ENCODE peak calls at places on chromosomes 4 and X, in six cellular contexts. S is Calu3, Y is AG09319, Q is choroid plexus epithelial cell, F is bronchial epithelial cell, A is upper lobe of right lung. K is an unnamed sample.
A peak's percentile ranks its signal among the peaks of the same experiment; 100 is the strongest.

GRCh38 chrX:97828454-97828853 is 944.7 kb downstream of the RPA4 start:
- DNase-seq in Q (no peak), Y (no peak), F (no peak), A (no peak), S (no peak), K (no peak)

GRCh38 chrX:28273751-28274150 is 292.5 kb upstream of the DCAF8L1 start:
- DNase-seq in S (no peak), F (no peak), Q (peak; percentile 2), Y (no peak), A (no peak), K (no peak)

GRCh38 chrX:41561045-41561444 is 113.9 kb downstream of the NYX start:
- DNase-seq in A (no peak), S (no peak), Y (no peak), F (peak; percentile 75), Q (peak; percentile 94), K (peak; percentile 2)

GRCh38 chrX:79117078-79117477 is 27.4 kb upstream of the GPR174 start:
- DNase-seq in Y (no peak), A (no peak), F (no peak), S (no peak), Q (no peak), K (no peak)

GRCh38 chr4:147586637-147587036 is 30.6 kb upstream of the TMEM184C start:
- DNase-seq in S (no peak), Q (no peak), Y (no peak), A (no peak), F (no peak), K (no peak)

GRCh38 chr4:183966371-183966770 is 61.3 kb downstream of the STOX2 start:
- DNase-seq in Q (no peak), A (no peak), S (no peak), Y (no peak), F (no peak), K (no peak)

GRCh38 chrX:51641421-51642021 is 22.8 kb upstream of the CENPVL3 start:
- DNase-seq in Q (peak; percentile 76), A (no peak), F (peak; percentile 34), Y (peak; percentile 4), S (peak; percentile 41), K (peak; percentile 26)

GRCh38 chr4:55214172-55214571 is 88.8 kb upstream of the KDR start:
- DNase-seq in Q (no peak), Y (no peak), F (peak; percentile 42), S (no peak), A (no peak), K (peak; percentile 59)

GRCh38 chr4:80362578-80363181 is 27.1 kb downstream of the CFAP299 start:
- DNase-seq in S (peak; percentile 59), A (peak; percentile 65), Y (no peak), F (peak; percentile 35), Q (peak; percentile 64), K (peak; percentile 64)

GRCh38 chrX:11103006-11103405 is 8.1 kb upstream of the HCCS start:
- DNase-seq in S (no peak), A (no peak), Q (no peak), F (no peak), Y (no peak), K (no peak)

GRCh38 chrX:131821945-131822622 is 201.0 kb upstream of the STK26 start:
- DNase-seq in F (no peak), S (no peak), Q (no peak), A (no peak), Y (peak; percentile 75), K (no peak)

GRCh38 chrX:69323786-69324720 is 158.8 kb upstream of the PJA1 start:
- DNase-seq in A (no peak), Y (no peak), F (no peak), S (no peak), Q (no peak), K (no peak)

GRCh38 chr4:1278336-1278670 is 11.4 kb upstream of the MAEA start:
- DNase-seq in Q (no peak), A (no peak), F (peak; percentile 50), S (no peak), Y (no peak), K (no peak)

GRCh38 chrX:1614927-1615326 is at the start of gene ASMT:
- DNase-seq in Y (no peak), F (no peak), S (no peak), A (no peak), Q (no peak), K (no peak)

GRCh38 chr4:86359944-86360478 is at the start of gene MAPK10:
- DNase-seq in F (peak; percentile 32), Y (peak; percentile 45), S (no peak), Q (peak; percentile 96), A (peak; percentile 63), K (peak; percentile 63)

GRCh38 chr4:16289872-16290554 is 63.7 kb upstream of the TAPT1 start:
- DNase-seq in Q (peak; percentile 62), Y (no peak), F (peak; percentile 38), S (no peak), A (no peak), K (peak; percentile 14)

GRCh38 chrX:39808471-39808917 is 289.3 kb downstream of the BCOR start:
- DNase-seq in Q (peak; percentile 84), S (no peak), Y (no peak), A (no peak), F (no peak), K (no peak)

GRCh38 chr4:159787901-159788300 is 685.0 kb downstream of the RAPGEF2 start:
- DNase-seq in Y (no peak), S (peak; percentile 23), A (no peak), Q (no peak), F (no peak), K (no peak)

GRCh38 chr4:121900132-121900983 is 30.1 kb upstream of the BBS7 start:
- DNase-seq in A (no peak), F (peak; percentile 55), Y (peak; percentile 25), Q (peak; percentile 77), S (peak; percentile 39), K (peak; percentile 59)

GRCh38 chrX:30278365-30278764 is 30.8 kb downstream of the NR0B1 start:
- DNase-seq in S (no peak), F (peak; percentile 47), Y (no peak), Q (peak; percentile 52), A (no peak), K (no peak)

GRCh38 chr4:31084806-31085416 is 364.7 kb downstream of the PCDH7 start:
- DNase-seq in Q (no peak), A (no peak), F (peak; percentile 42), Y (no peak), S (peak; percentile 0), K (no peak)

GRCh38 chr4:84389406-84389805 is 109.7 kb downstream of the NKX6-1 start:
- DNase-seq in F (no peak), Y (no peak), A (no peak), S (no peak), Q (no peak), K (no peak)

GRCh38 chr4:82648356-82648755 is 86.6 kb upstream of the TMEM150C start:
- DNase-seq in Q (peak; percentile 13), Y (no peak), S (no peak), A (no peak), F (peak; percentile 32), K (no peak)

GRCh38 chr4:3337357-3337732 is 44.5 kb downstream of the RGS12 start:
- DNase-seq in Q (no peak), F (no peak), Y (no peak), S (no peak), A (no peak), K (no peak)

GRCh38 chr4:139509727-139510410 is 46.1 kb downstream of the SETD7 start:
- DNase-seq in Y (no peak), S (peak; percentile 3), A (no peak), Q (peak; percentile 54), F (peak; percentile 20), K (peak; percentile 25)
- TF ChIP-seq CTCF in Y (peak; percentile 20), S (no peak), A (peak; percentile 30), Q (peak; percentile 73), F (peak; percentile 50), K (no peak)

DNA sequence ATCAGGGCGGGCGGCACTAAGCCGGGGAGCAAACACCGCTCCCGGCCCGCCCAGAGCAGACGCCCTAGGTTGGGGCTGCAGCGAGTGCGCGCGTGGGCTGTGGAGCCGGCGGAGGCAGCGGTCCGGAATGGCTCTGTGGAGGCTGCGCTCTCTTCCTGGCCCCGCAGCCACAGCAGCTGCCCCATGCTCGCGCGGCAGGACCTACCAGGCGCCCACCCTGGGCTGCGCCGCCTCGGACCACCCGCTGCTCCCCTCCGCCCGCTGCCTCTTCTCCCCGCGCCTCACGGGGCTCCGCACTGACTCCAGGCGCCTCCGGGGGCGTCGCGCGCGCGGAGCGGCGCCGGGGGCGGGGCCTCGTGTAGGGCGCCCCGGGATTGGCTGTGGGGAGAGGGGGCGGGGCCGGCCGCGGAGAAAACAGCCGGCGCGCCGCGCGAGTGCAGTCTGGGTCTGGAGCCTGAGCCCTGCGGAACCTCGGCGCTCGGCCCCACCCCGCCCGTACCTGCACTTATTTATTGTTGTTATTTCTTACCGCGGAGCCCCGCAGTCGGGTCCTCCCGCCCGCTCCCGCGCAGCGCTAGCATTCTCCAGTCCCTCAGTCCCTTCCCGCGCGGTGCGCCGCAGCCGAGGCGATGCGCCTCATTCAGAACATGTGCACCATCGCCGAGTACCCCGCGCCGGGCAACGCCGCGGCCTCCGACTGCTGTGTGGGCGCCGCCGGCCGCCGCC is at the start of gene RASL11B:
- DNase-seq in Q (peak; percentile 71), F (peak; percentile 38), Y (peak; percentile 25), A (peak; percentile 89), S (peak; percentile 81), K (peak; percentile 84)
- TF ChIP-seq CTCF in Q (no peak), F (no peak), Y (no peak), A (peak; percentile 44), S (no peak), K (no peak)

DNA sequence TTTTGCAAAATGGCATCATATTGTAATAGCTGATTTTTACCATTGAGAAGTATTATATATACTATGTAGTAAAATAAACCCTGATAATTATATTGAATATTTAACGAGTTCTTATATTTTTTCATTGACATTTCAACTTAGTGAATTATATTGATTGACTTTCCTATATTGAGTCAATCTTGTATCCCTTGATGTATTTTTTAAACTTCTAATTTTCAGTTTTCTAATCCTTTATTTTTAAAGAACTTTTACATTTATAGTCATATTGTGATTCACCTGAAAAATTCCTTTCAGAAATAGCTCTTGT is 54.4 kb downstream of the CXCL1 start:
- DNase-seq in F (no peak), A (no peak), Q (no peak), S (no peak), Y (no peak), K (no peak)
- TF ChIP-seq CTCF in F (no peak), A (no peak), Q (no peak), S (no peak), Y (no peak), K (no peak)

GRCh38 chrX:8304668-8305067 is 133.6 kb upstream of the VCX2 start:
- DNase-seq in F (peak; percentile 19), Q (peak; percentile 1), S (no peak), A (no peak), Y (no peak), K (no peak)

GRCh38 chrX:8305336-8305735 is 134.3 kb upstream of the VCX2 start:
- DNase-seq in A (no peak), Y (no peak), S (no peak), F (no peak), Q (no peak), K (no peak)

DNA sequence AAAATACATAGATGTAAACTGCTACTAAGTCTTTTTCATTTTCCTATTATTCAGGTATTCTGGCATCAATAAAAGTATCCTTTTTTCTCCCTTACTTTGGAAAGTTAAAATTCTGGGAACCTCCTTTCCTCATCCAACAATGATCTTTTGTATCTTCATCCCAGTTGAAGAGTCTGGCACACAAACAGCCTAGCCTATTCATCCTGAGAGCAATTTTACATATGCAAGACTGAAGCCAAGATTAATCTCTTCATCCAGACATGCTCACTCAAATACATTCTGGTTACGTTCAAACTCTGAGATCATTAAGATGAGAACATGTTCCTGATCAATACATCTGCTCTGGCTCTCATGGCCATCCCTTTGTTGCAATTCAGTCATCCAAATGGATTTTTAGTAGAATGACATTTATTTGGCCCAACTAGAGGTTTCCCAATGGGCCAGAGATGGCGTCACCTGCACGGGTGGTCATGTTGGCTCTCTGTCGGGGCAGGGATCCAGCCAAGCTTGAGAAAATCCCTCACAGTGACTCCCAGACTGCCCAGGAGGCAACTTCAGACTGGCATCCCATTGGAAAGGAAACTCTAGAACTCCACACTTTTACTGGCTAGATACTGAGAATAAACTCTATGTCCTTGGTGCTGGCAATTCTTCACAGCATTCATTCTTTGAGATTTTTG is 135.4 kb upstream of the VCX2 start:
- DNase-seq in A (no peak), Y (no peak), F (no peak), Q (no peak), S (no peak), K (no peak)
- TF ChIP-seq CTCF in A (no peak), Y (no peak), F (no peak), Q (no peak), S (no peak), K (no peak)